ENCODE peak calls at places on chromosomes 7 and 10, in ten cellular contexts. K is amniotic epithelial cell; Q is activated CD8-positive, alpha-beta T cell treated with anti-CD3 and anti-CD28 coated beads, Interleukin-2, amount 10 ng/mL, durations not matched to agents 7 days and 5 days; D is mucosa of gallbladder; B is D721Med; O is hippocampal formation; F is C1 segment of cervical spinal cord; G is uterus; I is DMS153; U is CD4-positive, alpha-beta memory T cell. C is an unnamed sample.

GRCh38 chr7:151249034-151249731 is 689 bp upstream of the SMARCD3 start:
- DNase-seq in G (no peak), I (no peak), Q (peak; percentile 40), D (no peak), K (peak; percentile 45), F (peak; percentile 65), U (peak; percentile 33), B (no peak), O (peak; percentile 77), C (no peak)

GRCh38 chr7:21169667-21170605 is 257.9 kb upstream of the SP4 start:
- DNase-seq in F (no peak), G (no peak), I (no peak), U (no peak), D (no peak), B (no peak), O (no peak), K (no peak), Q (no peak), C (no peak)

GRCh38 chr7:158175779-158176178 is 411.8 kb downstream of the PTPRN2 start:
- DNase-seq in K (no peak), I (no peak), G (no peak), B (no peak), O (no peak), F (no peak), U (no peak), Q (no peak), D (no peak), C (no peak)

GRCh38 chr7:27868117-27868516 is 128.2 kb downstream of the TAX1BP1 start:
- DNase-seq in G (no peak), U (no peak), I (no peak), D (no peak), B (no peak), F (no peak), K (peak; percentile 18), Q (no peak), O (no peak), C (no peak)

GRCh38 chr10:16843252-16843870 is 26.1 kb upstream of the RSU1 start:
- DNase-seq in B (no peak), U (peak; percentile 68), G (no peak), O (no peak), D (no peak), I (peak; percentile 25), F (no peak), K (peak; percentile 87), Q (no peak), C (no peak)

GRCh38 chr10:98569878-98570277 is 123.1 kb upstream of the HPS1 start:
- DNase-seq in I (no peak), O (no peak), D (no peak), G (no peak), F (no peak), Q (no peak), K (no peak), U (no peak), B (no peak), C (no peak)

GRCh38 chr10:63071145-63071544 is 62.0 kb upstream of the NRBF2 start:
- DNase-seq in B (no peak), Q (no peak), K (no peak), O (no peak), D (no peak), F (no peak), G (no peak), I (no peak), U (no peak), C (no peak)

GRCh38 chr7:100369105-100369504 is 4.2 kb upstream of the PILRA start:
- DNase-seq in G (no peak), I (no peak), F (peak; percentile 28), K (no peak), U (no peak), O (peak; percentile 38), Q (no peak), B (no peak), D (peak; percentile 66), C (no peak)

GRCh38 chr10:49350856-49351532 is 44.9 kb downstream of the DRGX start:
- DNase-seq in U (no peak), I (no peak), K (no peak), O (no peak), D (no peak), F (no peak), G (no peak), B (no peak), Q (no peak), C (peak; percentile 64)

GRCh38 chr10:79285315-79286185 is 61.7 kb upstream of the PPIF start:
- DNase-seq in G (no peak), O (no peak), K (no peak), F (no peak), I (no peak), U (no peak), B (no peak), D (no peak), Q (peak; percentile 68), C (no peak)

GRCh38 chr7:78176186-78176585 is 377.6 kb downstream of the PHTF2 start:
- DNase-seq in O (no peak), K (no peak), Q (no peak), G (no peak), D (no peak), I (no peak), U (no peak), F (no peak), B (no peak), C (no peak)

GRCh38 chr7:38027884-38028455 is 107.5 kb downstream of the EPDR1 start:
- DNase-seq in I (no peak), O (no peak), F (no peak), U (no peak), G (no peak), D (no peak), K (no peak), B (no peak), Q (no peak), C (no peak)

GRCh38 chr10:29663718-29664117 is 28.9 kb upstream of the SVIL start:
- DNase-seq in D (no peak), G (no peak), B (no peak), O (no peak), F (no peak), K (no peak), Q (no peak), I (no peak), U (no peak), C (no peak)

GRCh38 chr7:120989571-120990220 is 1.2 kb downstream of the CPED1 start:
- DNase-seq in Q (no peak), I (no peak), F (no peak), B (no peak), O (no peak), G (peak; percentile 45), U (no peak), D (no peak), K (no peak), C (peak; percentile 84)

GRCh38 chr7:17105701-17106100 is 192.8 kb upstream of the AHR start:
- DNase-seq in G (no peak), K (peak; percentile 57), U (no peak), O (no peak), I (no peak), Q (no peak), F (no peak), B (no peak), D (no peak), C (no peak)

GRCh38 chr10:102434251-102434913 is 2.0 kb upstream of the CUEDC2 start:
- DNase-seq in I (no peak), Q (no peak), G (no peak), B (no peak), D (no peak), O (no peak), K (peak; percentile 83), F (no peak), U (no peak), C (no peak)

GRCh38 chr7:116249969-116250553 is 39.7 kb downstream of the TES start:
- DNase-seq in I (no peak), K (peak; percentile 81), U (no peak), G (no peak), B (no peak), Q (no peak), O (no peak), F (no peak), D (no peak), C (no peak)

GRCh38 chr10:70576803-70577517 is 25.6 kb downstream of the PRF1 start:
- DNase-seq in I (no peak), Q (no peak), B (no peak), D (no peak), F (no peak), U (no peak), O (no peak), K (peak; percentile 68), G (no peak), C (no peak)